ENCODE peak calls at places on chromosomes 12 and 14, in five cellular contexts. C is astrocyte of the spinal cord, T is body of pancreas, I is fibroblast of lung, H is OCI-LY7. L is an unnamed sample.

GRCh38 chr12:99212275-99212674 is 435.3 kb upstream of the GARIN6 start:
- DNase-seq in T (no peak), C (no peak), I (no peak), H (no peak), L (no peak)

GRCh38 chr12:21656931-21657335 is 709 bp downstream of the LDHB start:
- DNase-seq in T (peak), I (peak), C (peak), H (peak), L (peak)

GRCh38 chr12:13091831-13092230 is 11.6 kb downstream of the GSG1 start:
- DNase-seq in C (no peak), T (no peak), H (no peak), I (no peak), L (no peak)

GRCh38 chr14:29310757-29311156 is 544.2 kb downstream of the FOXG1 start:
- DNase-seq in H (no peak), C (peak), I (peak), T (no peak), L (no peak)

GRCh38 chr12:28824193-28824846 is 324.8 kb upstream of the FAR2 start:
- DNase-seq in H (no peak), C (no peak), T (no peak), I (no peak), L (no peak)

GRCh38 chr12:78192979-78193378 is 362.3 kb downstream of the NAV3 start:
- DNase-seq in T (no peak), C (peak), H (no peak), I (peak), L (no peak)

GRCh38 chr14:105496831-105497591 is 6.0 kb downstream of the TEDC1 start:
- DNase-seq in T (no peak), C (no peak), H (no peak), I (no peak), L (no peak)

GRCh38 chr14:56248442-56248841 is 130.2 kb downstream of the PELI2 start:
- DNase-seq in H (no peak), I (no peak), C (no peak), T (no peak), L (no peak)

GRCh38 chr12:15728118-15728598 is 61.0 kb downstream of the EPS8 start:
- DNase-seq in I (peak), T (no peak), C (peak), H (no peak), L (no peak)

GRCh38 chr12:117986705-117987469 is 18.1 kb upstream of the KSR2 start:
- DNase-seq in C (peak), H (no peak), T (no peak), I (no peak), L (no peak)

GRCh38 chr12:115847398-115847797 is 430.1 kb downstream of the MED13L start:
- DNase-seq in T (no peak), C (no peak), I (no peak), H (no peak), L (no peak)

GRCh38 chr12:19251481-19251880 is 121.9 kb downstream of the PLEKHA5 start:
- DNase-seq in I (no peak), H (no peak), T (no peak), C (no peak), L (no peak)

GRCh38 chr12:98754095-98754494 is 109.0 kb downstream of the APAF1 start:
- DNase-seq in C (peak), T (no peak), I (no peak), H (no peak), L (no peak)

GRCh38 chr14:87863047-87863446 is 129.9 kb downstream of the GALC start:
- DNase-seq in H (no peak), T (no peak), C (no peak), I (no peak), L (no peak)

GRCh38 chr12:69524755-69525509 is 54.7 kb downstream of the FRS2 start:
- DNase-seq in T (no peak), H (no peak), I (no peak), C (no peak), L (no peak)

GRCh38 chr12:110369992-110370391 is 33.5 kb downstream of the ANAPC7 start:
- DNase-seq in T (no peak), C (no peak), H (no peak), I (no peak), L (no peak)

GRCh38 chr12:110371408-110372055 is 32.0 kb downstream of the ANAPC7 start:
- DNase-seq in I (no peak), H (peak), T (no peak), C (no peak), L (no peak)

GRCh38 chr12:110373025-110373876 is 30.3 kb downstream of the ANAPC7 start:
- DNase-seq in H (peak), T (no peak), I (no peak), C (no peak), L (peak)

GRCh38 chr12:110372056-110372425 is 31.5 kb downstream of the ANAPC7 start:
- DNase-seq in H (no peak), T (no peak), I (no peak), C (no peak), L (no peak)

DNA sequence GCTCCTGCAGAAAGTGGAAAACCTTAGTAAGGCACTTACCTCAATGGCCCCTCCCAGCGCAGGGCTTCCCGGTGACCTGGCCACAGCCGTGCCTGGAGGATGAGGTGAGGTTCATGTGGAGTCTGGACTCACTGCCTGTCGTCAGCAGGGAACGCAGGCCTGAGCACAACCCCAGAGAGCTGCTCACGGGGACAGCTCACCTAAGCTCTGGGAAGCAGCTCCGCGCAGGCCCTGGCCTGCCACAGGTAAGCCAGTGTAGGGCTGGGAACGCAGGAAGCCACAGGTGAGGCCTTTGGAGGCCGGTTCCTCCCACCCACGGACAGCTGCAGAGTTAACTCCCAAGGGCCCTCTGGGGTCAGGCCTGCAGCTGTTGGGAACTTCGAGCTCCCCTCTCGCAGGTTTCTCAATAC is 32.8 kb downstream of the ANAPC7 start:
- DNase-seq in C (no peak), H (peak), T (no peak), I (no peak), L (no peak)
- H3K4me3 ChIP-seq in C (no peak), H (peak), T (no peak), I (no peak), L (no peak)

GRCh38 chr12:130163461-130164215 is 1.4 kb downstream of the FZD10 start:
- DNase-seq in C (no peak), T (no peak), I (no peak), H (no peak), L (no peak)
- H3K4me3 ChIP-seq in C (no peak), T (no peak), I (no peak), H (no peak), L (no peak)

GRCh38 chr12:31321565-31322228 is 4.3 kb downstream of the SINHCAF start:
- DNase-seq in I (peak), H (no peak), C (peak), T (no peak), L (no peak)

GRCh38 chr12:31324845-31325523 is 966 bp downstream of the SINHCAF start:
- DNase-seq in H (peak), T (peak), C (peak), I (peak), L (peak)

GRCh38 chr12:31323466-31324115 is 2.4 kb downstream of the SINHCAF start:
- DNase-seq in H (peak), C (peak), I (peak), T (no peak), L (peak)

GRCh38 chr12:31324116-31324844 is 1.7 kb downstream of the SINHCAF start:
- DNase-seq in H (peak), I (peak), C (peak), T (peak), L (peak)

GRCh38 chr12:31322651-31323248 is 3.2 kb downstream of the SINHCAF start:
- DNase-seq in T (no peak), C (peak), I (peak), H (no peak), L (no peak)
- H3K4me3 ChIP-seq in T (no peak), C (peak), I (peak), H (peak), L (no peak)

DNA sequence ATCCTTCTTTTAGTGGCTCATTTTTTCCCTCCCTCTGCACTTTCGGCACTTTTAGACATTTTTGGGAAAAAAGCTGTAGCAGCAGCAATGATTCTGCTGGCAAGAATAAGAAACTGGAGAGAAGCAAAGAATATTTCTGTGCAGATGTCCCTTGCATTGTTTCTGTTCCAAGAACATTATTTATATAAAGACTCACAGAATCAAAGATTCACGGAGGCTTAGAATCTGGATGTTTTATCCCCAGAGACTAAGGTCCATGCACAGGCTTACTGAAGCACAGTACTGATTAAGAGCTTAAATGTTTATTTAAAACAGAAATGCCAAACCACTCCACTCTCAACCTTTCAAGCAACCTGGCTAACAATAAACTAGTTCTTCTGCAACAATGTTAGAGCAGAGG is 12.4 kb downstream of the ZC2HC1C start:
- DNase-seq in C (peak), T (no peak), H (no peak), I (no peak), L (no peak)
- H3K4me3 ChIP-seq in C (no peak), T (no peak), H (no peak), I (no peak), L (no peak)

DNA sequence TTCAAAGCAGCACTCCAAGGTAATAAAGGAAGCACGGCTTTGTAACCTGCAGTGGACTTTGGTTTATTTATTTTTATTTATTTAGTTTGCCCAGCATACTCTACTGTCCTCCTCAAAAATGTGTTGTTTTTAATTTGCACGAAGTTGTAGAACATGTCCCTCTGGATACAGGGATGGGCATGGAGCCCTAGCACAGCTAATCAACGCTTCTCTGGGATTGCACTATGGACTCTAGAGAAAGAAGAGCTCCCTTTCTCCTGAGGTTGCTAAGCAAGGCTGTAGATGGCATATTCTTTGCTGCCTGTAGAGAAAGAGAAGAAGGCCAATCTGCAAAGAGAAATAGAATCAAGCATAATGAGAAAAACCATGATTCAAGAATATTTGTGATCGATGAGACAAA is 5.9 kb upstream of the ANAPC5 start:
- DNase-seq in C (no peak), T (no peak), I (no peak), H (no peak), L (no peak)
- H3K4me3 ChIP-seq in C (no peak), T (no peak), I (no peak), H (no peak), L (no peak)

GRCh38 chr14:49977126-49977841 is 84.4 kb downstream of the ARF6 start:
- DNase-seq in T (peak), H (peak), C (no peak), I (no peak), L (no peak)

GRCh38 chr14:49972840-49973239 is 80.0 kb downstream of the ARF6 start:
- DNase-seq in C (peak), T (peak), H (no peak), I (peak), L (no peak)

GRCh38 chr14:49972199-49972671 is 79.4 kb downstream of the ARF6 start:
- DNase-seq in C (peak), H (peak), T (peak), I (peak), L (no peak)

GRCh38 chr14:49975286-49975685 is 82.4 kb downstream of the ARF6 start:
- DNase-seq in H (no peak), C (peak), I (peak), T (no peak), L (no peak)

GRCh38 chr14:49975799-49976198 is 82.9 kb downstream of the ARF6 start:
- DNase-seq in I (no peak), C (no peak), T (no peak), H (no peak), L (no peak)
- H3K4me3 ChIP-seq in I (no peak), C (no peak), T (no peak), H (peak), L (no peak)

GRCh38 chr14:95503365-95504134 is 12.9 kb downstream of the SYNE3 start:
- DNase-seq in I (no peak), C (no peak), T (no peak), H (no peak), L (no peak)

GRCh38 chr14:95500772-95501401 is 15.6 kb downstream of the SYNE3 start:
- DNase-seq in T (no peak), C (peak), H (no peak), I (peak), L (peak)

GRCh38 chr14:95504135-95505029 is 12.1 kb downstream of the SYNE3 start:
- DNase-seq in T (no peak), I (peak), H (no peak), C (peak), L (no peak)

GRCh38 chr14:95500201-95500681 is 16.2 kb downstream of the SYNE3 start:
- DNase-seq in C (no peak), H (no peak), I (no peak), T (no peak), L (peak)

DNA sequence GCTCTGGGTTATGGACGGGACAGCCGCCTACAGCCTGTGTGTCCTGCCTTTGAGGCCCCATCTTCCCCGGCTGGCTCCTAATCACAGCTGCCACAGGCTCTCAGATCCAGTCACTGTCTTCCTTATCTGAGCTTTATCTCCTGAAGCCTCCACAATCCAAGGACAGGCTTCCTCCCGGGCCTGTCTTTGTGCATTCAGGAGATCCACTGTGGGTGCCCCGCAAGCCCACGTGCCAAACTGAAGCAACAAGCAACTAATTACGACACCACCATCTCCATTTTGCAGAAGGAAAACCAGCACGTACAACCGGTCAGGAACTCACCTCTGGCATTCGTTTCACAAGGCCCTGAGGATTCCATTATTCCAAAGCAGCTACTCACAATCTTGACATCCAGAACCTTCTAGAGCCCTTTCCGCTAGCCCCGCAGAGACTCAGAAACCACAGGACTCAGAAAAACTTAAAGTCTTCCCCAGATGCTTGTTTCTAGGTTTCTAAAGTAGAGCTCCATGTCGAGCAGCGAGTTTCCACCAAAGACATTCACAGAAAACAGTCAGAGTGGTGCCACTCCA is 14.0 kb downstream of the SYNE3 start:
- DNase-seq in I (no peak), T (no peak), C (no peak), H (no peak), L (no peak)
- H3K4me3 ChIP-seq in I (no peak), T (no peak), C (no peak), H (no peak), L (no peak)

GRCh38 chr14:104138098-104138890 is at the start of gene KIF26A:
- DNase-seq in H (no peak), I (no peak), C (no peak), T (no peak), L (peak)
- H3K4me3 ChIP-seq in H (no peak), I (peak), C (peak), T (no peak), L (peak)

GRCh38 chr12:48489012-48489411 is 6.7 kb downstream of the C12orf54 start:
- DNase-seq in T (no peak), I (no peak), C (peak), H (no peak), L (no peak)
- H3K4me3 ChIP-seq in T (no peak), I (no peak), C (no peak), H (no peak), L (no peak)

GRCh38 chr12:7605900-7606465 is 59.7 kb downstream of the APOBEC1 start:
- DNase-seq in I (no peak), C (no peak), H (no peak), T (no peak), L (no peak)
- H3K4me3 ChIP-seq in I (no peak), C (no peak), H (no peak), T (no peak), L (no peak)